ENCODE peak calls at places on chromosomes 13 and 19, in six cellular contexts. One of them, this sample, is unnamed.

GRCh38 chr13:39803851-39804250 is 148.4 kb downstream of the COG6 start:
- DNase-seq in breast epithelium: no peak
- DNase-seq in heart left ventricle: no peak
- DNase-seq in suprapubic skin: no peak
- DNase-seq in colonic mucosa: no peak
- DNase-seq in A549: no peak
- DNase-seq in this sample: no peak

GRCh38 chr19:4570423-4570822 is 10.9 kb upstream of the SEMA6B start:
- DNase-seq in heart left ventricle: no peak
- DNase-seq in colonic mucosa: no peak
- DNase-seq in breast epithelium: no peak
- DNase-seq in A549: no peak
- DNase-seq in suprapubic skin: no peak
- DNase-seq in this sample: no peak

GRCh38 chr13:51255556-51255955 is 33.4 kb downstream of the FAM124A start:
- DNase-seq in A549: no peak
- DNase-seq in suprapubic skin: no peak
- DNase-seq in heart left ventricle: no peak
- DNase-seq in colonic mucosa: no peak
- DNase-seq in breast epithelium: no peak
- DNase-seq in this sample: no peak

GRCh38 chr19:38250821-38251563 is 5.2 kb downstream of the PPP1R14A start:
- DNase-seq in heart left ventricle: peak; percentile 91
- DNase-seq in colonic mucosa: peak; percentile 80
- DNase-seq in suprapubic skin: no peak
- DNase-seq in breast epithelium: no peak
- DNase-seq in A549: no peak
- DNase-seq in this sample: no peak

GRCh38 chr13:108897955-108898354 is 268.5 kb downstream of the MYO16 start:
- DNase-seq in breast epithelium: no peak
- DNase-seq in A549: no peak
- DNase-seq in heart left ventricle: no peak
- DNase-seq in suprapubic skin: no peak
- DNase-seq in colonic mucosa: no peak
- DNase-seq in this sample: no peak

GRCh38 chr13:78228940-78229339 is 310.3 kb upstream of the EDNRB start:
- DNase-seq in suprapubic skin: no peak
- DNase-seq in A549: no peak
- DNase-seq in heart left ventricle: no peak
- DNase-seq in breast epithelium: no peak
- DNase-seq in colonic mucosa: no peak
- DNase-seq in this sample: no peak

GRCh38 chr13:32087955-32088747 is 56.6 kb downstream of the FRY start:
- DNase-seq in A549: no peak
- DNase-seq in colonic mucosa: no peak
- DNase-seq in heart left ventricle: no peak
- DNase-seq in suprapubic skin: no peak
- DNase-seq in breast epithelium: no peak
- DNase-seq in this sample: no peak

GRCh38 chr13:110226051-110226562 is 80.8 kb downstream of the COL4A1 start:
- DNase-seq in breast epithelium: no peak
- DNase-seq in suprapubic skin: no peak
- DNase-seq in A549: no peak
- DNase-seq in heart left ventricle: no peak
- DNase-seq in colonic mucosa: no peak
- DNase-seq in this sample: no peak

GRCh38 chr19:20103091-20103501 is 25.3 kb downstream of the ZNF90 start:
- DNase-seq in A549: no peak
- DNase-seq in heart left ventricle: no peak
- DNase-seq in colonic mucosa: no peak
- DNase-seq in suprapubic skin: no peak
- DNase-seq in breast epithelium: no peak
- DNase-seq in this sample: no peak

GRCh38 chr13:98575876-98576214 is 1.1 kb downstream of the STK24 start:
- DNase-seq in A549: no peak
- DNase-seq in suprapubic skin: no peak
- DNase-seq in colonic mucosa: no peak
- DNase-seq in heart left ventricle: no peak
- DNase-seq in breast epithelium: no peak
- DNase-seq in this sample: no peak

GRCh38 chr13:76512676-76513277 is 373.4 kb downstream of the KCTD12 start:
- DNase-seq in breast epithelium: no peak
- DNase-seq in A549: peak; percentile 4
- DNase-seq in heart left ventricle: no peak
- DNase-seq in suprapubic skin: no peak
- DNase-seq in colonic mucosa: no peak
- DNase-seq in this sample: no peak

GRCh38 chr19:49042177-49042576 is 1.5 kb upstream of the CGB5 start:
- DNase-seq in A549: peak; percentile 35
- DNase-seq in suprapubic skin: no peak
- DNase-seq in colonic mucosa: no peak
- DNase-seq in heart left ventricle: no peak
- DNase-seq in breast epithelium: no peak
- DNase-seq in this sample: no peak

GRCh38 chr19:53102186-53102585 is 1.0 kb downstream of the ZNF160 start:
- DNase-seq in heart left ventricle: no peak
- DNase-seq in breast epithelium: no peak
- DNase-seq in suprapubic skin: no peak
- DNase-seq in colonic mucosa: no peak
- DNase-seq in A549: no peak
- DNase-seq in this sample: no peak

GRCh38 chr13:50081106-50081898 is 66.1 kb downstream of the KCNRG start:
- DNase-seq in heart left ventricle: peak; percentile 58
- DNase-seq in suprapubic skin: peak; percentile 77
- DNase-seq in A549: peak; percentile 43
- DNase-seq in colonic mucosa: peak; percentile 71
- DNase-seq in breast epithelium: no peak
- DNase-seq in this sample: no peak

GRCh38 chr13:52599037-52599852 is 43.0 kb upstream of the HNRNPA1L2 start:
- DNase-seq in suprapubic skin: no peak
- DNase-seq in A549: no peak
- DNase-seq in heart left ventricle: peak; percentile 35
- DNase-seq in breast epithelium: no peak
- DNase-seq in colonic mucosa: no peak
- DNase-seq in this sample: no peak

GRCh38 chr19:54155694-54156093 is 3.8 kb downstream of the LENG1 start:
- DNase-seq in colonic mucosa: no peak
- DNase-seq in suprapubic skin: no peak
- DNase-seq in breast epithelium: no peak
- DNase-seq in heart left ventricle: no peak
- DNase-seq in A549: no peak
- DNase-seq in this sample: no peak

GRCh38 chr13:98083936-98084335 is 59.0 kb upstream of the FARP1 start:
- DNase-seq in breast epithelium: no peak
- DNase-seq in suprapubic skin: no peak
- DNase-seq in colonic mucosa: no peak
- DNase-seq in heart left ventricle: no peak
- DNase-seq in A549: no peak
- DNase-seq in this sample: no peak

GRCh38 chr19:48695743-48696352 is at the start of gene FUT2:
- DNase-seq in suprapubic skin: no peak
- DNase-seq in colonic mucosa: peak; percentile 94
- DNase-seq in breast epithelium: no peak
- DNase-seq in heart left ventricle: no peak
- DNase-seq in A549: no peak
- DNase-seq in this sample: no peak

GRCh38 chr19:45677351-45678230 is 9.6 kb downstream of the GIPR start:
- DNase-seq in suprapubic skin: peak; percentile 88
- DNase-seq in A549: peak; percentile 97
- DNase-seq in colonic mucosa: peak; percentile 96
- DNase-seq in heart left ventricle: peak; percentile 43
- DNase-seq in breast epithelium: peak; percentile 89
- DNase-seq in this sample: peak; percentile 98

GRCh38 chr13:110770678-110771077 is 57.2 kb downstream of the ING1 start:
- DNase-seq in suprapubic skin: no peak
- DNase-seq in breast epithelium: no peak
- DNase-seq in colonic mucosa: no peak
- DNase-seq in heart left ventricle: no peak
- DNase-seq in A549: no peak
- DNase-seq in this sample: no peak

GRCh38 chr19:18021121-18021755 is 13.3 kb downstream of the ARRDC2 start:
- DNase-seq in colonic mucosa: peak; percentile 87
- DNase-seq in heart left ventricle: peak; percentile 91
- DNase-seq in breast epithelium: peak; percentile 79
- DNase-seq in suprapubic skin: peak; percentile 93
- DNase-seq in A549: peak; percentile 65
- DNase-seq in this sample: no peak

GRCh38 chr13:36148436-36148835 is 17.3 kb upstream of the DCLK1 start:
- DNase-seq in heart left ventricle: no peak
- DNase-seq in suprapubic skin: no peak
- DNase-seq in A549: no peak
- DNase-seq in colonic mucosa: no peak
- DNase-seq in breast epithelium: no peak
- DNase-seq in this sample: no peak

GRCh38 chr13:52862358-52863206 is 14.1 kb upstream of the PCDH8 start:
- DNase-seq in breast epithelium: no peak
- DNase-seq in heart left ventricle: no peak
- DNase-seq in colonic mucosa: peak; percentile 40
- DNase-seq in A549: peak; percentile 21
- DNase-seq in suprapubic skin: no peak
- DNase-seq in this sample: no peak

GRCh38 chr13:31987071-31987470 is 44.5 kb upstream of the FRY start:
- DNase-seq in breast epithelium: no peak
- DNase-seq in suprapubic skin: no peak
- DNase-seq in heart left ventricle: no peak
- DNase-seq in A549: no peak
- DNase-seq in colonic mucosa: no peak
- DNase-seq in this sample: no peak

GRCh38 chr13:20397896-20398295 is 127.8 kb downstream of the CRYL1 start:
- DNase-seq in breast epithelium: no peak
- DNase-seq in suprapubic skin: no peak
- DNase-seq in A549: no peak
- DNase-seq in heart left ventricle: no peak
- DNase-seq in colonic mucosa: no peak
- DNase-seq in this sample: no peak

GRCh38 chr19:47186337-47187022 is 44.5 kb downstream of the BBC3 start:
- DNase-seq in breast epithelium: no peak
- DNase-seq in suprapubic skin: no peak
- DNase-seq in colonic mucosa: no peak
- DNase-seq in A549: no peak
- DNase-seq in heart left ventricle: no peak
- DNase-seq in this sample: no peak

GRCh38 chr13:25963681-25964080 is 88.1 kb downstream of the SHISA2 start:
- DNase-seq in breast epithelium: no peak
- DNase-seq in A549: no peak
- DNase-seq in colonic mucosa: no peak
- DNase-seq in suprapubic skin: no peak
- DNase-seq in heart left ventricle: no peak
- DNase-seq in this sample: no peak

GRCh38 chr13:106548064-106548696 is 12.7 kb upstream of the EFNB2 start:
- DNase-seq in A549: peak; percentile 37
- DNase-seq in colonic mucosa: no peak
- DNase-seq in heart left ventricle: no peak
- DNase-seq in suprapubic skin: no peak
- DNase-seq in breast epithelium: no peak
- DNase-seq in this sample: no peak

GRCh38 chr19:47093841-47094240 is 19.7 kb downstream of the ZC3H4 start:
- DNase-seq in A549: no peak
- DNase-seq in heart left ventricle: no peak
- DNase-seq in colonic mucosa: no peak
- DNase-seq in suprapubic skin: no peak
- DNase-seq in breast epithelium: no peak
- DNase-seq in this sample: no peak

GRCh38 chr19:19591133-19591825 is 27.2 kb downstream of the PBX4 start:
- DNase-seq in A549: peak; percentile 58
- DNase-seq in colonic mucosa: no peak
- DNase-seq in heart left ventricle: no peak
- DNase-seq in suprapubic skin: no peak
- DNase-seq in breast epithelium: no peak
- DNase-seq in this sample: peak; percentile 87

GRCh38 chr13:34025746-34026145 is 207.8 kb downstream of the RFC3 start:
- DNase-seq in colonic mucosa: no peak
- DNase-seq in suprapubic skin: no peak
- DNase-seq in breast epithelium: no peak
- DNase-seq in A549: no peak
- DNase-seq in heart left ventricle: no peak
- DNase-seq in this sample: no peak

GRCh38 chr19:8456064-8456463 is 11.3 kb downstream of the HNRNPM start:
- DNase-seq in A549: peak; percentile 47
- DNase-seq in breast epithelium: no peak
- DNase-seq in colonic mucosa: no peak
- DNase-seq in heart left ventricle: no peak
- DNase-seq in suprapubic skin: no peak
- DNase-seq in this sample: no peak
- TF ChIP-seq CTCF in A549: no peak
- TF ChIP-seq CTCF in breast epithelium: no peak
- TF ChIP-seq CTCF in colonic mucosa: no peak
- TF ChIP-seq CTCF in heart left ventricle: no peak
- TF ChIP-seq CTCF in suprapubic skin: no peak
- TF ChIP-seq CTCF in this sample: no peak

GRCh38 chr19:56139847-56140582 is 1.1 kb upstream of the ZNF444 start:
- DNase-seq in heart left ventricle: no peak
- DNase-seq in breast epithelium: no peak
- DNase-seq in colonic mucosa: peak; percentile 46
- DNase-seq in suprapubic skin: no peak
- DNase-seq in A549: no peak
- DNase-seq in this sample: no peak
- H3K27ac ChIP-seq in heart left ventricle: peak overlapping the region; percentile 77
- H3K27ac ChIP-seq in breast epithelium: peak overlapping the region; percentile 97
- H3K27ac ChIP-seq in colonic mucosa: peak overlapping the region; percentile 66
- H3K27ac ChIP-seq in suprapubic skin: peak overlapping the region; percentile 85
- H3K27ac ChIP-seq in A549: peak overlapping the region; percentile 87
- H3K27ac ChIP-seq in this sample: peak overlapping the region; percentile 41

GRCh38 chr19:29872224-29872731 is 60.5 kb downstream of the CCNE1 start:
- DNase-seq in A549: peak; percentile 45
- DNase-seq in suprapubic skin: no peak
- DNase-seq in colonic mucosa: no peak
- DNase-seq in heart left ventricle: no peak
- DNase-seq in breast epithelium: no peak
- DNase-seq in this sample: no peak

GRCh38 chr19:29876414-29876813 is 64.6 kb downstream of the CCNE1 start:
- DNase-seq in heart left ventricle: no peak
- DNase-seq in suprapubic skin: no peak
- DNase-seq in colonic mucosa: no peak
- DNase-seq in breast epithelium: no peak
- DNase-seq in A549: no peak
- DNase-seq in this sample: no peak

GRCh38 chr19:29875931-29876330 is 64.1 kb downstream of the CCNE1 start:
- DNase-seq in colonic mucosa: no peak
- DNase-seq in A549: no peak
- DNase-seq in breast epithelium: no peak
- DNase-seq in heart left ventricle: no peak
- DNase-seq in suprapubic skin: no peak
- DNase-seq in this sample: no peak

GRCh38 chr19:29873024-29873800 is 61.4 kb downstream of the CCNE1 start:
- DNase-seq in A549: peak; percentile 68
- DNase-seq in suprapubic skin: peak; percentile 71
- DNase-seq in heart left ventricle: no peak
- DNase-seq in colonic mucosa: peak; percentile 51
- DNase-seq in breast epithelium: no peak
- DNase-seq in this sample: no peak

GRCh38 chr19:29873801-29874575 is 62.2 kb downstream of the CCNE1 start:
- DNase-seq in breast epithelium: no peak
- DNase-seq in A549: no peak
- DNase-seq in heart left ventricle: no peak
- DNase-seq in suprapubic skin: no peak
- DNase-seq in colonic mucosa: no peak
- DNase-seq in this sample: no peak
- H3K4me3 ChIP-seq in breast epithelium: peak overlapping the region; percentile 66
- H3K4me3 ChIP-seq in A549: peak overlapping the region; percentile 70
- H3K4me3 ChIP-seq in heart left ventricle: no peak overlapping the region
- H3K4me3 ChIP-seq in suprapubic skin: peak overlapping the region; percentile 50
- H3K4me3 ChIP-seq in colonic mucosa: no peak overlapping the region
- H3K4me3 ChIP-seq in this sample: peak overlapping the region; percentile 37

GRCh38 chr13:43874512-43875092 is 4.9 kb downstream of the CCDC122 start:
- DNase-seq in suprapubic skin: no peak
- DNase-seq in A549: no peak
- DNase-seq in heart left ventricle: no peak
- DNase-seq in breast epithelium: no peak
- DNase-seq in colonic mucosa: no peak
- DNase-seq in this sample: no peak
- TF ChIP-seq CTCF in suprapubic skin: peak; percentile 45
- TF ChIP-seq CTCF in A549: peak; percentile 54
- TF ChIP-seq CTCF in heart left ventricle: peak; percentile 58
- TF ChIP-seq CTCF in breast epithelium: peak; percentile 38
- TF ChIP-seq CTCF in colonic mucosa: peak; percentile 55
- TF ChIP-seq CTCF in this sample: peak; percentile 73